ENCODE peak calls at places on chromosomes 7 and 10, in five cellular contexts. R, Q, Y, H and X are unnamed samples.

GRCh38 chr10:14518141-14518540 is 187.4 kb upstream of the FRMD4A start:
- DNase-seq in R (no peak), Q (no peak), Y (no peak), H (no peak), X (no peak)

GRCh38 chr10:97179731-97180366 is 5.9 kb downstream of the SLIT1 start:
- DNase-seq in R (no peak), Q (no peak), Y (peak; percentile 18), H (peak; percentile 84), X (no peak)

GRCh38 chr10:101001225-101002035 is 1.8 kb downstream of the LZTS2 start:
- DNase-seq in R (no peak), Q (no peak), Y (peak; percentile 37), H (peak; percentile 68), X (peak; percentile 52)

GRCh38 chr7:75611557-75612178 is 119.5 kb downstream of the SPDYE5 start:
- DNase-seq in R (no peak), Q (no peak), Y (no peak), H (no peak), X (peak; percentile 98)

GRCh38 chr10:69801094-69801433 is 642 bp upstream of the COL13A1 start:
- DNase-seq in R (peak; percentile 60), Q (no peak), Y (peak; percentile 55), H (peak; percentile 73), X (peak; percentile 50)

GRCh38 chr7:26507375-26508068 is 215.9 kb downstream of the SNX10 start:
- DNase-seq in R (no peak), Q (no peak), Y (no peak), H (peak; percentile 45), X (no peak)

GRCh38 chr10:111874586-111874985 is 309.0 kb downstream of the GPAM start:
- DNase-seq in R (no peak), Q (no peak), Y (no peak), H (no peak), X (no peak)

GRCh38 chr10:70378122-70378521 is 4.3 kb downstream of the LRRC20 start:
- DNase-seq in R (peak; percentile 88), Q (no peak), Y (no peak), H (no peak), X (no peak)

GRCh38 chr10:124961248-124961570 is 19.3 kb downstream of the ZRANB1 start:
- DNase-seq in R (no peak), Q (no peak), Y (no peak), H (no peak), X (no peak)

GRCh38 chr10:23294638-23295247 is 49.9 kb downstream of the C10orf67 start:
- DNase-seq in R (peak; percentile 10), Q (no peak), Y (no peak), H (peak; percentile 19), X (no peak)

GRCh38 chr10:124039432-124040086 is 53.8 kb downstream of the CHST15 start:
- DNase-seq in R (no peak), Q (no peak), Y (no peak), H (peak; percentile 51), X (no peak)

GRCh38 chr7:151057737-151057988 is at the start of gene CDK5:
- DNase-seq in R (no peak), Q (no peak), Y (no peak), H (no peak), X (no peak)

GRCh38 chr10:113442340-113442739 is 110.5 kb upstream of the HABP2 start:
- DNase-seq in R (no peak), Q (no peak), Y (no peak), H (no peak), X (no peak)
- TF ChIP-seq JUND in R (no peak), Q (no peak), Y (no peak), H (no peak), X (no peak)

DNA sequence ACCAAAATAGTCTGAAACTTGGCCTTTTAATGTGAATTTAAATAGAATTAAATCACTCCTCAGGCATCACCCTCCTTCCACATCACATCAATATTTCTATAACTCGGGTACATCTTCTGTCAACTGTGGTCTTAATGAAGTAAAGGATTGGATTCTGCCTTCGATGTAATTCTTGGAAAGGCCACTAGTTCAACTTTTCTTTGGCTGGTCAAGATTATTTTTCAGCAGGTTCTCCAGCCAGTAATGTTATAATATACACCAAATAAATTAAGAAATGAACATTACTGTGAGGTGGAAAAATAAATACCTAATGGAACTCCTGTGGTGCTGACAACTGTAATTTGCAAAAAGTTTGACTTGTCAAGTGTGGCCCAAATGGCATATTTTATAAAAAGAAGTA is 9.7 kb upstream of the SLC16A9 start:
- DNase-seq in R (no peak), Q (no peak), Y (no peak), H (no peak), X (no peak)
- TF ChIP-seq JUND in R (no peak), Q (no peak), Y (no peak), H (no peak), X (no peak)

DNA sequence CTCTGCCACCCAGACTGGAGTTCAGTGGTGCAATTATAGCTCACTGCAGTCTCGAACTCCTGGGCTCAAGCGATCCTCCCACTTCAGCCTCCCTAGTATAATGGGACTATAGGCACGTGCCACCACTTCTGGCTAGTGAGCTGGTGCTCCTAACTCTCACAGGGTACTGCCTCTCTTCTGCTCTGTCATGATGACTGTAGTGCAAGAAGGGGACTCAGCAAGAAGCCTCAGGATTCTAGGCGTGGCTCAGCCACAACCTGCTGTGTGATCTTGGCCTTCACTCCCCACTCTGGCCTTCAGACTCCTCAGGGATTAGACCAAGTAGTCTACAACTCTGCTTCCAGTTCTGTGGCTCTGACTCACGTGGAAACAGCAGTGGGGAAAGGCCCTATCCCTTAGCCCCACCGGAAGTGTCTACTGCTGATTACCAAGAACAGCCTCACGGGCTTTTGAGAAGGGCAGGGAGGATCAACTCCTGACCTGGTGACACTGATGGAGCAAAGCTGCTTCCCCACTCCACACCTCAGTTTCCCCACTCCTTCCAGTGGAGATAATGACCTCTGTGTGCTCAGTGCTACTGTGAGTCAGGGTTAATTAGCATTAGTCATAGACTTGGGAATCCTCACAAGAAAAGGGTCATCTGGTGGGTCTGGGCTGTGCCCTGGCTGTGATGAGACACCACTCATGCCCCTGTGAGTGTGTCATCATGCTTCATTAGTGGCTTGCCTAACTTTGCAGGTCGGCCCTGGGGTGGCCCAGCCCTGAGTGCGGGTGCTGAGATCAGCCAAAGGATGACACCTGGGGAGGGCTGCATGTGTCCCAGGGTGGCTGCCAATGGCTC is 41.1 kb downstream of the ZC3HC1 start:
- DNase-seq in R (peak; percentile 91), Q (peak; percentile 17), Y (peak; percentile 81), H (peak; percentile 33), X (no peak)
- TF ChIP-seq JUND in R (no peak), Q (no peak), Y (peak; percentile 80), H (peak; percentile 85), X (no peak)

GRCh38 chr7:30928254-30928872 is 16.7 kb downstream of the AQP1 start:
- DNase-seq in R (no peak), Q (no peak), Y (peak; percentile 3), H (peak; percentile 6), X (no peak)
- TF ChIP-seq JUND in R (no peak), Q (no peak), Y (no peak), H (no peak), X (no peak)

DNA sequence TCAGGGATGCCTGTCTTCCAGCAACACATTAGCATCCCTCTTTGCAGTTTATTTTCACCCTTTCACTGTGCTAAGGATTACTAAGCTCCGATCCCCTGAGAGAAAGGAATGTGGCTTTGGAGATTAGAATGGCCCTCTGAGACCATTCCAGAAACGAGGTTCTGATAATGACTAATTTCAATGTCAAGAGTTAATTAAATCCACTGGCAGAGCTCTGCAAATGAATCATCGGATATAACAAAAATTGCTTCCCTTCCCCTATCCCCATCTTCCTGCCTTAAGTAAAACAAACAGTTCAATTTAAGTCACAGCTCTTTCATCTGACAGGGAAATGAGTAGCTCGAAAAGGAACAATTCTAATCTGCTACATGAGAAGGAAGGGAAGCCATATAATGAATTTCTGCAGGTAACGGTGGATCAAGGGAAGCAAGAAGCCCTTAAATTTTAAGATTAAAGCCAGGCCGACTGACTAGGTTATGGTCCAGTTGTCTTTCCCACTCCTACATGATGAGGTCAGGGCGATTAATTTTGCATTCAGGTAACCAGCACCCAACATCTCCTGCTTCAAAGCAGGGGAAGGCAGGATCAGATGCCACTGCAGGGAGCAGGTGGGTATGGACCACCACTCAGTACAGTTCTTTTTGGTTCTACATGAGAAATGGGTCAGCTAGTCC is 50.5 kb downstream of the MALSU1 start:
- DNase-seq in R (peak; percentile 93), Q (no peak), Y (no peak), H (peak; percentile 32), X (no peak)
- TF ChIP-seq JUND in R (peak; percentile 92), Q (no peak), Y (no peak), H (peak; percentile 88), X (no peak)

DNA sequence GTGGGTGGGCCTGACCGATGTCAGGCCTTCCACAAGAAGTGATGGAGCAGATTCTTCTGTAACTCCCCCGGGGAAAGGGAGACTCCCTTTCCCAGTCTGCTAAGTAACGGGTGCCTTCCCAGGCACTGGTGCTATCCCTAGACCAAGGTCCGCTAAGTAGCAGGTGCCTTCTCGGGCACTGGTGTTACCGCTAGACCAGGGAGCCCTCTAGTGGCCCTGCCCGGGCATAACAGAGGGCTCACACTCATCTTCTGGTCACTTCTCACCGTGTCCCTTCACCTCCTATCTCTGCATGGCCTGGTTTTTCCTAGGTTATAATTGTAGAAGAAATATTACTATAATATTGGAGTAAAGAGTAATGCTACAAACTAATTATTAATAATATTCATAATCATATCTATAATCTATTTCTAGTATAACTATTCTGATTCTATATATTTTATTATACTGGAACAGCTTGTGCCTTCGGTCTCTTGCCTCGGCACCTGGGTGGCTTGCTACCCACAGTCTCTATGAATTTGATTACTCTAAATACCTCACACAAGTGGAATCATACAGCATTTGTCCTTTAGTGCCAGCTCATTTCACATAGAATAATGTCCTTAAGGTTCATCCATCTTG is 1378.7 kb downstream of the XPNPEP1 start:
- DNase-seq in R (no peak), Q (no peak), Y (no peak), H (peak; percentile 39), X (peak; percentile 68)
- TF ChIP-seq JUND in R (no peak), Q (no peak), Y (no peak), H (no peak), X (no peak)